ENCODE peak calls at places on chromosomes 16 and 17, in seven cellular contexts. One of them, this sample, is unnamed.

GRCh38 chr16:53369921-53370320 is 64.3 kb upstream of the RBL2 start:
- DNase-seq in heart right ventricle: no peak
- DNase-seq in T-helper 22 cell: no peak
- DNase-seq in heart left ventricle: no peak
- DNase-seq in T-helper 1 cell: no peak
- DNase-seq in NCI-H187: no peak
- DNase-seq in Kasumi-1: peak
- DNase-seq in this sample: peak

GRCh38 chr17:78789149-78789662 is 7.1 kb upstream of the CYTH1 start:
- DNase-seq in heart right ventricle: no peak
- DNase-seq in T-helper 22 cell: no peak
- DNase-seq in heart left ventricle: no peak
- DNase-seq in T-helper 1 cell: no peak
- DNase-seq in NCI-H187: no peak
- DNase-seq in Kasumi-1: no peak
- DNase-seq in this sample: no peak

GRCh38 chr16:66478733-66479511 is 51.8 kb downstream of the BEAN1 start:
- DNase-seq in heart right ventricle: peak
- DNase-seq in T-helper 22 cell: peak
- DNase-seq in heart left ventricle: peak
- DNase-seq in T-helper 1 cell: peak
- DNase-seq in NCI-H187: no peak
- DNase-seq in Kasumi-1: peak
- DNase-seq in this sample: peak

GRCh38 chr16:88487920-88488842 is 35.1 kb downstream of the ZFPM1 start:
- DNase-seq in heart right ventricle: no peak
- DNase-seq in T-helper 22 cell: no peak
- DNase-seq in heart left ventricle: no peak
- DNase-seq in T-helper 1 cell: no peak
- DNase-seq in NCI-H187: no peak
- DNase-seq in Kasumi-1: no peak
- DNase-seq in this sample: no peak

GRCh38 chr17:43398724-43399595 is at the start of gene ARL4D:
- DNase-seq in heart right ventricle: peak
- DNase-seq in T-helper 22 cell: peak
- DNase-seq in heart left ventricle: peak
- DNase-seq in T-helper 1 cell: peak
- DNase-seq in NCI-H187: peak
- DNase-seq in Kasumi-1: peak
- DNase-seq in this sample: no peak

GRCh38 chr17:20268700-20269475 is 198.5 kb downstream of the LGALS9B start:
- DNase-seq in heart right ventricle: no peak
- DNase-seq in T-helper 22 cell: no peak
- DNase-seq in heart left ventricle: no peak
- DNase-seq in T-helper 1 cell: no peak
- DNase-seq in NCI-H187: no peak
- DNase-seq in Kasumi-1: no peak
- DNase-seq in this sample: no peak

GRCh38 chr17:17567631-17568030 is 23.9 kb downstream of the PEMT start:
- DNase-seq in heart right ventricle: peak
- DNase-seq in T-helper 22 cell: no peak
- DNase-seq in heart left ventricle: peak
- DNase-seq in T-helper 1 cell: no peak
- DNase-seq in NCI-H187: no peak
- DNase-seq in Kasumi-1: no peak
- DNase-seq in this sample: no peak

GRCh38 chr17:72659811-72660210 is 432.7 kb downstream of the SLC39A11 start:
- DNase-seq in heart right ventricle: no peak
- DNase-seq in T-helper 22 cell: no peak
- DNase-seq in heart left ventricle: no peak
- DNase-seq in T-helper 1 cell: no peak
- DNase-seq in NCI-H187: no peak
- DNase-seq in Kasumi-1: no peak
- DNase-seq in this sample: no peak

GRCh38 chr17:35359396-35359795 is 14.0 kb downstream of the SLFN11 start:
- DNase-seq in heart right ventricle: no peak
- DNase-seq in T-helper 22 cell: no peak
- DNase-seq in heart left ventricle: no peak
- DNase-seq in T-helper 1 cell: no peak
- DNase-seq in NCI-H187: no peak
- DNase-seq in Kasumi-1: no peak
- DNase-seq in this sample: no peak

GRCh38 chr17:40106089-40106759 is 5.8 kb upstream of the NR1D1 start:
- DNase-seq in heart right ventricle: no peak
- DNase-seq in T-helper 22 cell: no peak
- DNase-seq in heart left ventricle: no peak
- DNase-seq in T-helper 1 cell: no peak
- DNase-seq in NCI-H187: no peak
- DNase-seq in Kasumi-1: no peak
- DNase-seq in this sample: no peak

GRCh38 chr17:61338000-61338864 is 61.4 kb upstream of the TBX2 start:
- DNase-seq in heart right ventricle: no peak
- DNase-seq in T-helper 22 cell: no peak
- DNase-seq in heart left ventricle: no peak
- DNase-seq in T-helper 1 cell: no peak
- DNase-seq in NCI-H187: no peak
- DNase-seq in Kasumi-1: no peak
- DNase-seq in this sample: no peak

GRCh38 chr17:27861979-27862378 is 31.2 kb downstream of the LYRM9 start:
- DNase-seq in heart right ventricle: no peak
- DNase-seq in T-helper 22 cell: no peak
- DNase-seq in heart left ventricle: no peak
- DNase-seq in T-helper 1 cell: no peak
- DNase-seq in NCI-H187: no peak
- DNase-seq in Kasumi-1: no peak
- DNase-seq in this sample: no peak

GRCh38 chr17:79911430-79912399 is 72.5 kb upstream of the CBX4 start:
- DNase-seq in heart right ventricle: no peak
- DNase-seq in T-helper 22 cell: no peak
- DNase-seq in heart left ventricle: no peak
- DNase-seq in T-helper 1 cell: no peak
- DNase-seq in NCI-H187: no peak
- DNase-seq in Kasumi-1: no peak
- DNase-seq in this sample: no peak

GRCh38 chr16:14307623-14308356 is 236.7 kb downstream of the MRTFB start:
- DNase-seq in heart right ventricle: peak
- DNase-seq in T-helper 22 cell: no peak
- DNase-seq in heart left ventricle: peak
- DNase-seq in T-helper 1 cell: no peak
- DNase-seq in NCI-H187: no peak
- DNase-seq in Kasumi-1: no peak
- DNase-seq in this sample: peak

GRCh38 chr17:39617446-39618251 is 9.1 kb upstream of the PPP1R1B start:
- DNase-seq in heart right ventricle: peak
- DNase-seq in T-helper 22 cell: peak
- DNase-seq in heart left ventricle: peak
- DNase-seq in T-helper 1 cell: peak
- DNase-seq in NCI-H187: peak
- DNase-seq in Kasumi-1: peak
- DNase-seq in this sample: peak

GRCh38 chr17:58120195-58120822 is 27.9 kb upstream of the OR4D1 start:
- DNase-seq in heart right ventricle: peak
- DNase-seq in T-helper 22 cell: no peak
- DNase-seq in heart left ventricle: no peak
- DNase-seq in T-helper 1 cell: peak
- DNase-seq in NCI-H187: no peak
- DNase-seq in Kasumi-1: peak
- DNase-seq in this sample: peak

GRCh38 chr16:4320030-4320429 is 4.2 kb downstream of the GLIS2 start:
- DNase-seq in heart right ventricle: no peak
- DNase-seq in T-helper 22 cell: no peak
- DNase-seq in heart left ventricle: peak
- DNase-seq in T-helper 1 cell: no peak
- DNase-seq in NCI-H187: no peak
- DNase-seq in Kasumi-1: no peak
- DNase-seq in this sample: no peak